ENCODE peak calls at places on chromosome 13, in five cellular contexts. X, C, Z, R and W are unnamed samples.

GRCh38 chr13:21486322-21486721 is 27.2 kb upstream of the ZDHHC20 start:
- DNase-seq in X (no peak), C (no peak), Z (no peak), R (no peak), W (no peak)

GRCh38 chr13:23500858-23501257 is 67.4 kb upstream of the SACS start:
- DNase-seq in X (peak), C (no peak), Z (no peak), R (no peak), W (no peak)

GRCh38 chr13:32736648-32737047 is 150.4 kb downstream of the PDS5B start:
- DNase-seq in X (no peak), C (no peak), Z (no peak), R (no peak), W (no peak)

GRCh38 chr13:35592457-35592856 is 116.0 kb upstream of the MAB21L1 start:
- DNase-seq in X (no peak), C (no peak), Z (no peak), R (no peak), W (no peak)

GRCh38 chr13:91922969-91923592 is 524.7 kb downstream of the GPC5 start:
- DNase-seq in X (no peak), C (no peak), Z (no peak), R (no peak), W (no peak)

GRCh38 chr13:101415358-101416174 is 742 bp downstream of the NALCN start:
- DNase-seq in X (no peak), C (no peak), Z (no peak), R (no peak), W (no peak)

GRCh38 chr13:85148009-85148408 is 651.2 kb downstream of the SLITRK6 start:
- DNase-seq in X (no peak), C (no peak), Z (no peak), R (no peak), W (no peak)

GRCh38 chr13:100564444-100565223 is 24.0 kb downstream of the GGACT start:
- DNase-seq in X (no peak), C (no peak), Z (no peak), R (no peak), W (no peak)

GRCh38 chr13:27349458-27349857 is 75.0 kb upstream of the GTF3A start:
- DNase-seq in X (no peak), C (no peak), Z (no peak), R (no peak), W (no peak)

GRCh38 chr13:65584126-65584525 is 1646.0 kb downstream of the PCDH9 start:
- DNase-seq in X (no peak), C (no peak), Z (no peak), R (no peak), W (no peak)

GRCh38 chr13:114026128-114026880 is 52.4 kb upstream of the C13orf46 start:
- DNase-seq in X (no peak), C (no peak), Z (no peak), R (no peak), W (no peak)

GRCh38 chr13:105377452-105377851 is 1158.0 kb downstream of the EFNB2 start:
- DNase-seq in X (no peak), C (no peak), Z (no peak), R (no peak), W (no peak)

GRCh38 chr13:71524245-71525002 is 342.6 kb downstream of the DACH1 start:
- DNase-seq in X (no peak), C (no peak), Z (no peak), R (no peak), W (no peak)